ENCODE peak calls at places on chromosomes 6 and 20, in seven cellular contexts. B is H1, K is HCT116, M is K562, X is HepG2, Q is GM12878, I is SK-N-SH. J is an unnamed sample.

GRCh38 chr20:20547221-20547875 is 165.1 kb downstream of the RALGAPA2 start:
- DNase-seq in B (no peak), K (no peak), M (no peak), X (peak), Q (no peak), I (no peak), J (no peak)

GRCh38 chr20:46087161-46087560 is 2.6 kb downstream of the NCOA5 start:
- DNase-seq in B (no peak), K (no peak), M (no peak), X (peak), Q (no peak), I (no peak), J (no peak)

GRCh38 chr6:39934060-39934757 is at the start of gene MOCS1:
- DNase-seq in B (peak), K (peak), M (peak), X (peak), Q (no peak), I (peak), J (no peak)

GRCh38 chr6:20746024-20746423 is 211.8 kb downstream of the CDKAL1 start:
- DNase-seq in B (no peak), K (no peak), M (no peak), X (no peak), Q (no peak), I (no peak), J (no peak)

GRCh38 chr20:62941792-62942191 is 3.8 kb downstream of the GID8 start:
- DNase-seq in B (no peak), K (no peak), M (no peak), X (no peak), Q (no peak), I (no peak), J (no peak)

GRCh38 chr20:50346372-50347347 is 156.0 kb downstream of the CEBPB start:
- DNase-seq in B (no peak), K (no peak), M (no peak), X (no peak), Q (no peak), I (peak), J (no peak)

GRCh38 chr6:44306710-44307109 is 6.4 kb downstream of the AARS2 start:
- DNase-seq in B (no peak), K (no peak), M (no peak), X (no peak), Q (no peak), I (no peak), J (no peak)

GRCh38 chr6:13188306-13188705 is 140.0 kb downstream of the TBC1D7 start:
- DNase-seq in B (no peak), K (no peak), M (no peak), X (no peak), Q (no peak), I (no peak), J (no peak)

GRCh38 chr6:7138921-7139358 is 31.2 kb downstream of the RREB1 start:
- DNase-seq in B (no peak), K (peak), M (peak), X (peak), Q (no peak), I (no peak), J (no peak)
- TF ChIP-seq SIN3A in B (no peak), K (no peak), M (no peak), X (peak), Q (no peak), I (no peak), J (no peak)

GRCh38 chr6:154520280-154520679 is 9.8 kb upstream of the CNKSR3 start:
- DNase-seq in B (no peak), K (no peak), M (peak), X (no peak), Q (no peak), I (no peak), J (no peak)
- TF ChIP-seq SIN3A in B (no peak), K (no peak), M (no peak), X (no peak), Q (no peak), I (no peak), J (no peak)

GRCh38 chr20:48787861-48788375 is 39.9 kb downstream of the PREX1 start:
- DNase-seq in B (no peak), K (no peak), M (no peak), X (peak), Q (no peak), I (no peak), J (no peak)

GRCh38 chr20:48786916-48787676 is 40.7 kb downstream of the PREX1 start:
- DNase-seq in B (no peak), K (no peak), M (no peak), X (no peak), Q (no peak), I (no peak), J (no peak)

GRCh38 chr20:48789781-48790544 is 37.8 kb downstream of the PREX1 start:
- DNase-seq in B (no peak), K (no peak), M (no peak), X (no peak), Q (no peak), I (no peak), J (no peak)

GRCh38 chr20:48789185-48789668 is 38.6 kb downstream of the PREX1 start:
- DNase-seq in B (no peak), K (no peak), M (no peak), X (no peak), Q (no peak), I (no peak), J (no peak)

DNA sequence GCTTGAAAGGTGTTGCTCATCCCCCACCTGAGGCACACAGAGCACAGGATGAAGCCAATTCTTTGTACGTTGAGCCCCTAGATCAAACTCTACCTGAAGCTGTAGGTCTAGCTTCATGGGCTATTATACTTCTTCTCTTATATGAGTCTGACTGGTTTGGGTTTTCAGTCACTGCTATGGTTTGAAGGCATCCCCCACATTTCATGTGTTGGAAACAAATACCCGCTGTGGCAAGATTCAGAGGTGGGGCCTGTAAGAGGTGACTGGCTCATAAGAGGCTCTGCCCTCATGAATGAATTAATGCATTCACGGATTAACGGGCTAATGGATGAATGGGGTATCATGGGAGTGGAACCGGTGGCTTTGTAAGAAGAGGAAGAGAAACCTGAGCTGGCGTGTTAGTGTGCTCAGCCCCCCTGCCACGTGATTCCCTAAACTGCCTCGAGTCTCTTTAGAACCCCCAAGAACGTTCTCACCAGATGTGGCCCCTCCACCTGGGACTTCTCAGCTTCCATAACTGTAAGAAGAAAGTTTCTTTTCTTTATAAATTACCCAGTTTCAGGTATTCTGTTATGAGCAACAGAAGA is 39.2 kb downstream of the PREX1 start:
- DNase-seq in B (no peak), K (no peak), M (no peak), X (no peak), Q (peak), I (no peak), J (no peak)
- TF ChIP-seq SIN3A in B (no peak), K (no peak), M (no peak), X (no peak), Q (no peak), I (no peak), J (no peak)

GRCh38 chr6:2026133-2026532 is 219.3 kb downstream of the GMDS start:
- DNase-seq in B (no peak), K (no peak), M (no peak), X (no peak), Q (no peak), I (no peak), J (no peak)

GRCh38 chr6:2021713-2022125 is 223.7 kb downstream of the GMDS start:
- DNase-seq in B (no peak), K (no peak), M (no peak), X (no peak), Q (no peak), I (no peak), J (no peak)

GRCh38 chr6:2019051-2019450 is 226.4 kb downstream of the GMDS start:
- DNase-seq in B (no peak), K (no peak), M (no peak), X (no peak), Q (no peak), I (no peak), J (no peak)

GRCh38 chr6:2016040-2016439 is 229.4 kb downstream of the GMDS start:
- DNase-seq in B (no peak), K (no peak), M (no peak), X (no peak), Q (no peak), I (no peak), J (no peak)

DNA sequence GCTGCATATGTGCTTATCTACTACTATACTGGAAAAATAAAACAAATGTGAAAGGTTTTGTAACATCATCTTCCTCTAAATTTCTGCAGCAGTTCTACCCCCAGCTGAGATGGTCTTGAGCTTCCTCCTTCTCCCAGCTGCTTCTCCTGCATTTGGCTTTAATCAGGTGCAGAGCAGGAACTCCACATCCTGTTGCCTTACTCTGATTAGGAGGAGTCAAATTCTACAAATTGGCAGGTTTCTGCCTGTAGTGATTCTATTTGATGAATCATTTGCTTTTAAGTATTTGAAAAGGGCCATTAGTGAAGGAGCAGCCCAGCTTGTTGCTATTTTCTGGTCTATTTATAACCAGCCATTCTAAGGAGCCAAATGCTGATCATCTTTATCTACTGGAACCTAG is 224.5 kb downstream of the GMDS start:
- DNase-seq in B (no peak), K (no peak), M (no peak), X (no peak), Q (no peak), I (no peak), J (no peak)
- TF ChIP-seq SIN3A in B (no peak), K (no peak), M (no peak), X (no peak), Q (no peak), I (no peak), J (no peak)

GRCh38 chr6:141254336-141254735 is 878.4 kb upstream of the GJE1 start:
- DNase-seq in B (no peak), K (no peak), M (no peak), X (no peak), Q (no peak), I (no peak), J (no peak)

GRCh38 chr6:141248056-141248799 is 884.5 kb upstream of the GJE1 start:
- DNase-seq in B (no peak), K (no peak), M (no peak), X (no peak), Q (no peak), I (no peak), J (no peak)

GRCh38 chr6:141258516-141258915 is 874.2 kb upstream of the GJE1 start:
- DNase-seq in B (no peak), K (no peak), M (no peak), X (no peak), Q (no peak), I (no peak), J (no peak)

GRCh38 chr6:141252828-141253608 is 879.7 kb upstream of the GJE1 start:
- DNase-seq in B (no peak), K (no peak), M (no peak), X (no peak), Q (no peak), I (no peak), J (no peak)
- TF ChIP-seq SIN3A in B (no peak), K (no peak), M (no peak), X (no peak), Q (no peak), I (no peak), J (no peak)

GRCh38 chr6:110566346-110567125 is 90.1 kb upstream of the SLC22A16 start:
- DNase-seq in B (no peak), K (no peak), M (no peak), X (peak), Q (no peak), I (no peak), J (no peak)
- TF ChIP-seq SIN3A in B (no peak), K (no peak), M (no peak), X (no peak), Q (no peak), I (no peak), J (no peak)